ENCODE peak calls at places on chromosomes 11 and 22, in five cellular contexts. I, K, G, H and Q are unnamed samples. For H3K9me3 and H3K27me3, the result is how much of the 10 kb centered on the place peaks cover.

GRCh38 chr11:304915-305833 is 2.4 kb upstream of the IFITM2 start:
- DNase-seq in I (peak), K (no peak), G (peak), H (no peak), Q (peak)

GRCh38 chr11:134736251-134737072 is 324.4 kb upstream of the B3GAT1 start:
- DNase-seq in I (no peak), K (no peak), G (no peak), H (no peak), Q (no peak)

GRCh38 chr22:29435236-29435635 is 3.1 kb upstream of the RFPL1 start:
- DNase-seq in I (no peak), K (no peak), G (no peak), H (no peak), Q (no peak)

GRCh38 chr22:19471572-19471971 is 7.4 kb downstream of the UFD1 start:
- DNase-seq in I (no peak), K (no peak), G (no peak), H (no peak), Q (no peak)

GRCh38 chr11:113373306-113373705 is 14.3 kb upstream of the ANKK1 start:
- DNase-seq in I (no peak), K (no peak), G (no peak), H (no peak), Q (no peak)

GRCh38 chr11:76789443-76789719 is 6.2 kb downstream of the TSKU start:
- DNase-seq in I (no peak), K (no peak), G (no peak), H (no peak), Q (no peak)

GRCh38 chr11:76658231-76658630 is 12.3 kb downstream of the LRRC32 start:
- DNase-seq in I (no peak), K (no peak), G (no peak), H (no peak), Q (no peak)

GRCh38 chr11:128837627-128838026 is 29.5 kb downstream of the KCNJ1 start:
- DNase-seq in I (no peak), K (no peak), G (no peak), H (no peak), Q (no peak)

GRCh38 chr11:42344204-42344792 is 884.8 kb upstream of the LRRC4C start:
- DNase-seq in I (no peak), K (no peak), G (no peak), H (no peak), Q (no peak)

GRCh38 chr11:117823294-117823940 is 1.1 kb downstream of the FXYD2 start:
- DNase-seq in I (no peak), K (no peak), G (peak), H (no peak), Q (peak)

GRCh38 chr11:108498046-108498815 is at the start of gene POGLUT3:
- DNase-seq in I (peak), K (no peak), G (peak), H (peak), Q (peak)

GRCh38 chr22:19641254-19641982 is 72.9 kb upstream of the SEPTIN5 start:
- DNase-seq in I (no peak), K (no peak), G (no peak), H (no peak), Q (no peak)

GRCh38 chr11:86865436-86865835 is 65.1 kb downstream of the PRSS23 start:
- DNase-seq in I (no peak), K (no peak), G (no peak), H (no peak), Q (no peak)

GRCh38 chr11:71452354-71453020 is 516 bp upstream of the NADSYN1 start:
- DNase-seq in I (peak), K (peak), G (peak), H (peak), Q (no peak)

GRCh38 chr22:24542641-24543040 is 12.3 kb downstream of the GUCD1 start:
- DNase-seq in I (peak), K (no peak), G (no peak), H (no peak), Q (peak)

GRCh38 chr22:20114506-20115475 is 1.1 kb upstream of the RANBP1 start:
- DNase-seq in I (peak), K (no peak), G (no peak), H (no peak), Q (no peak)

GRCh38 chr11:134987828-134988227 is 575.8 kb upstream of the B3GAT1 start:
- DNase-seq in I (no peak), K (no peak), G (no peak), H (no peak), Q (no peak)

GRCh38 chr11:76524919-76525318 is 80.1 kb downstream of the EMSY start:
- DNase-seq in I (no peak), K (no peak), G (no peak), H (no peak), Q (no peak)

GRCh38 chr22:30471616-30472318 is at the start of gene SEC14L3:
- DNase-seq in I (no peak), K (no peak), G (no peak), H (no peak), Q (no peak)

GRCh38 chr11:128022007-128022368 is 565.4 kb downstream of the ETS1 start:
- DNase-seq in I (no peak), K (no peak), G (no peak), H (no peak), Q (no peak)

DNA sequence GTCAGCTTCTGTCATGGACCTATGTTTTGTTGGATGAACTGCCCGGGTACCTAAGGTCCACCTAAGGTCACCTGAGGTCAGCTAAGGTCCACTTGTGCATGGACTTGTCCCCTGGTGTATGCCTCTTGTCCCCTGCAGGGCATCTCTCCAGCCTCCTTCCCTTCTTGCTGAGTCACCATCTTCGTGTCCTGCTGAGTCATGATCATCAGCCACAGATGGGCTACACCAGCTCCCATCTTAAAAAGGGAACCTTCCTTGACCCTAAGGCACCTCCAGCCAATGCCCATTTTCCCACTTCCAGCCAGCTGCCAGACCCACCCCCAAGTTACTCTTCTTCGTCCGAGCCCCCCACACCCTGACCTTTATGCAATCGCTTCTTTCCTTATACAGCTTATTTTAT is 544.9 kb downstream of the TBC1D22A start:
- DNase-seq in I (no peak), K (no peak), G (no peak), H (no peak), Q (no peak)
- H3K9me3 ChIP-seq in I (under half), K (under half), G (under half), H (under half), Q (under half)

GRCh38 chr22:48334971-48335370 is 1492.7 kb downstream of the BRD1 start:
- DNase-seq in I (no peak), K (no peak), G (no peak), H (no peak), Q (peak)

GRCh38 chr22:48336339-48337060 is 1491.2 kb downstream of the BRD1 start:
- DNase-seq in I (no peak), K (no peak), G (no peak), H (no peak), Q (no peak)

GRCh38 chr22:48333816-48334735 is 1493.6 kb downstream of the BRD1 start:
- DNase-seq in I (no peak), K (no peak), G (no peak), H (no peak), Q (no peak)

GRCh38 chr22:48333323-48333763 is 1494.3 kb downstream of the BRD1 start:
- DNase-seq in I (no peak), K (no peak), G (no peak), H (no peak), Q (no peak)

DNA sequence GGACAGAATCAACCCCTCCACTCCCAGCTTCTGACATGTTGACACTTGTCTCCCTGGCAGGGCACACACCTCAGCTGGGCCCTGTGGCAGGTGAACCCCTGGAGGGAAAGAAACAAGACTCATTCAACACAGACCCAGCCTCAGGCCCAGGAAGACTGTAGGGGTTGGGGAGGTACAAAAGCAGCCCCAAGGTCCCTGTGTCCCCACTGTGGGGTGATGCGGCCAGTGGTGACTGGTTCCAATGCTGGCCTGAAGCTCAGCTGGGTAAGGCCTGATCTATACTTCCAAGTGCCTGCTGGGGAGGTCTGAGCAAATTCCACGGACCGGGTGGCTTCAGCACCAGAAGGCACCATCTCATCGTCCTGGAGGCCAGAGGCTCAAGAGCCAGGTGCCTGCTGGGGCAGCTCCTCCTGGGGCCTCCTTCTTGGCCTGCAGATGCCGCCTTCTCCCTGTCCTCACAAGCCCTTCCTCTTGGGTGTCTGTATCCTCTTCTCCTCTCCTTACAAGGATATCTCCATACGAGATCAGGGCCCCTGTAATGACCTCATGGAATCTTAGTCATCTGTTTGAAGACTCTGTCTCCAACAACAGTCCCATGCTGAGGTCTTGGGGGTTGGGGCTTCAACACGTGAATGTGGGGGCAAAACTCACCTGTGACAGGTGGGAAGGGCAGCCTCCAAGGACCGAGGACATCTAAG is 1492.1 kb downstream of the BRD1 start:
- DNase-seq in I (no peak), K (no peak), G (no peak), H (no peak), Q (no peak)
- H3K27me3 ChIP-seq in I (under half), K (under half), G (under half), H (under half), Q (under half)

GRCh38 chr22:48750826-48751440 is 1076.7 kb downstream of the BRD1 start:
- DNase-seq in I (no peak), K (no peak), G (no peak), H (no peak), Q (no peak)

GRCh38 chr22:48750282-48750681 is 1077.4 kb downstream of the BRD1 start:
- DNase-seq in I (no peak), K (no peak), G (no peak), H (no peak), Q (no peak)

GRCh38 chr22:48749555-48750227 is 1078.0 kb downstream of the BRD1 start:
- DNase-seq in I (no peak), K (no peak), G (no peak), H (no peak), Q (no peak)

GRCh38 chr22:48748113-48748859 is 1079.4 kb downstream of the BRD1 start:
- DNase-seq in I (no peak), K (no peak), G (no peak), H (no peak), Q (no peak)

GRCh38 chr22:48748860-48749554 is 1078.7 kb downstream of the BRD1 start:
- DNase-seq in I (no peak), K (no peak), G (no peak), H (no peak), Q (peak)
- H3K9me3 ChIP-seq in I (under half), K (under half), G (under half), H (under half), Q (under half)

GRCh38 chr11:32426819-32427615 is 8.3 kb downstream of the WT1 start:
- DNase-seq in I (peak), K (no peak), G (no peak), H (peak), Q (peak)

GRCh38 chr11:32427935-32428664 is 7.2 kb downstream of the WT1 start:
- DNase-seq in I (no peak), K (no peak), G (no peak), H (no peak), Q (no peak)

GRCh38 chr11:32428665-32429293 is 6.6 kb downstream of the WT1 start:
- DNase-seq in I (no peak), K (no peak), G (no peak), H (no peak), Q (no peak)

GRCh38 chr11:32426192-32426591 is 9.1 kb downstream of the WT1 start:
- DNase-seq in I (no peak), K (no peak), G (no peak), H (no peak), Q (peak)

GRCh38 chr11:32427616-32427934 is 7.8 kb downstream of the WT1 start:
- DNase-seq in I (no peak), K (no peak), G (no peak), H (no peak), Q (no peak)
- H3K27me3 ChIP-seq in I (half or more), K (under half), G (under half), H (under half), Q (half or more)

GRCh38 chr11:48056325-48057183 is 76.2 kb downstream of the PTPRJ start:
- DNase-seq in I (no peak), K (no peak), G (no peak), H (no peak), Q (no peak)
- H3K9me3 ChIP-seq in I (under half), K (under half), G (under half), H (under half), Q (under half)

GRCh38 chr22:35209203-35209602 is 48.1 kb upstream of the HMGXB4 start:
- DNase-seq in I (no peak), K (no peak), G (no peak), H (no peak), Q (no peak)
- H3K27me3 ChIP-seq in I (under half), K (under half), G (under half), H (under half), Q (under half)

GRCh38 chr11:3956038-3956437 is 100.6 kb downstream of the STIM1 start:
- DNase-seq in I (no peak), K (no peak), G (no peak), H (no peak), Q (no peak)

GRCh38 chr11:3954448-3955298 is 99.2 kb downstream of the STIM1 start:
- DNase-seq in I (no peak), K (no peak), G (no peak), H (no peak), Q (no peak)

GRCh38 chr11:3953327-3953726 is 97.9 kb downstream of the STIM1 start:
- DNase-seq in I (no peak), K (no peak), G (no peak), H (no peak), Q (no peak)

GRCh38 chr11:3956748-3957147 is 101.3 kb downstream of the STIM1 start:
- DNase-seq in I (no peak), K (no peak), G (no peak), H (no peak), Q (no peak)

DNA sequence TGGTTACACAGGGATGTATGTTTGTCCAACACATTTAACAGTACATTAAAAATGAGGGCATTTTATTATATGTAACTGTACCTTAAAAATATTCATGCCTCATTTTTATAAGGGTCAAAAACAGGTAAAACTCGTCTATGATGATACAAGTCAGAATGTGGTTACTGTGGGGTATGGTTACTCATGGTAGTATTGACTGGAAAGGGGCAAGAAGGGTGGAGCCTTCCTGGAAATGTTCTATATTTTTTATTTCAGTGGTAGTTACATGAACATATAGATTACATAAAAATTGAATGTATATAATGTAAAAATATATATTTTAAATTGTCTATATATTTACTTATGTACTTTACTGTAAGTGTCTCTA is 99.8 kb downstream of the STIM1 start:
- DNase-seq in I (no peak), K (no peak), G (no peak), H (no peak), Q (no peak)
- H3K9me3 ChIP-seq in I (under half), K (under half), G (under half), H (under half), Q (under half)